ENCODE peak calls at places on chromosomes 2 and 18, in ten cellular contexts. F is adrenal gland, X is GM23338, G is hepatocyte, Z is kidney, T is mammary epithelial cell, P is endothelial cell of umbilical vein, L is lower lobe of right lung, H is AG04450, V is RWPE2. O is an unnamed sample.

GRCh38 chr2:138780451-138780880 is 276 bp upstream of the NXPH2 start:
- DNase-seq in F (no peak), X (peak; percentile 58), G (peak; percentile 18), Z (peak; percentile 63), T (peak; percentile 10), P (no peak), L (no peak), H (no peak), V (no peak), O (no peak)

GRCh38 chr18:76363451-76364120 is 131.5 kb downstream of the ZNF516 start:
- DNase-seq in F (peak; percentile 39), X (no peak), G (no peak), Z (no peak), T (no peak), P (peak; percentile 5), L (no peak), H (peak; percentile 58), V (no peak), O (peak; percentile 29)

GRCh38 chr2:238220892-238221521 is 17.5 kb upstream of the ILKAP start:
- DNase-seq in F (no peak), X (no peak), G (no peak), Z (no peak), T (peak; percentile 32), P (no peak), L (no peak), H (no peak), V (no peak), O (no peak)

GRCh38 chr2:126837926-126838717 is 60.6 kb upstream of the TEX51 start:
- DNase-seq in F (no peak), X (no peak), G (no peak), Z (no peak), T (no peak), P (no peak), L (no peak), H (no peak), V (no peak), O (no peak)

GRCh38 chr2:36792947-36793346 is 96.4 kb downstream of the VIT start:
- DNase-seq in F (no peak), X (no peak), G (no peak), Z (no peak), T (no peak), P (no peak), L (no peak), H (no peak), V (no peak), O (no peak)

GRCh38 chr2:111117666-111118454 is 2.9 kb upstream of the BCL2L11 start:
- DNase-seq in F (peak; percentile 61), X (peak; percentile 47), G (peak; percentile 60), Z (peak; percentile 77), T (peak; percentile 29), P (peak; percentile 66), L (peak; percentile 51), H (peak; percentile 23), V (no peak), O (peak; percentile 68)

GRCh38 chr2:54626884-54627283 is 96.6 kb upstream of the EML6 start:
- DNase-seq in F (no peak), X (no peak), G (no peak), Z (no peak), T (no peak), P (no peak), L (no peak), H (no peak), V (no peak), O (no peak)

GRCh38 chr2:176269319-176270099 is at the start of gene MTX2:
- DNase-seq in F (peak; percentile 81), X (peak; percentile 92), G (peak; percentile 90), Z (peak; percentile 90), T (peak; percentile 74), P (peak; percentile 78), L (peak; percentile 85), H (peak; percentile 18), V (peak; percentile 66), O (peak; percentile 36)

GRCh38 chr2:134361648-134362047 is 107.8 kb downstream of the MGAT5 start:
- DNase-seq in F (no peak), X (no peak), G (no peak), Z (no peak), T (no peak), P (no peak), L (no peak), H (no peak), V (no peak), O (no peak)

GRCh38 chr2:191486584-191487320 is 191.2 kb upstream of the NABP1 start:
- DNase-seq in F (no peak), X (no peak), G (peak; percentile 71), Z (no peak), T (peak; percentile 98), P (no peak), L (no peak), H (peak; percentile 91), V (peak; percentile 80), O (peak; percentile 94)

GRCh38 chr2:112242384-112242783 is 12.5 kb downstream of the ZC3H8 start:
- DNase-seq in F (no peak), X (no peak), G (no peak), Z (no peak), T (no peak), P (no peak), L (no peak), H (no peak), V (no peak), O (no peak)

GRCh38 chr2:46814562-46814961 is 101.0 kb downstream of the MCFD2 start:
- DNase-seq in F (no peak), X (no peak), G (no peak), Z (no peak), T (no peak), P (no peak), L (no peak), H (no peak), V (no peak), O (no peak)

DNA sequence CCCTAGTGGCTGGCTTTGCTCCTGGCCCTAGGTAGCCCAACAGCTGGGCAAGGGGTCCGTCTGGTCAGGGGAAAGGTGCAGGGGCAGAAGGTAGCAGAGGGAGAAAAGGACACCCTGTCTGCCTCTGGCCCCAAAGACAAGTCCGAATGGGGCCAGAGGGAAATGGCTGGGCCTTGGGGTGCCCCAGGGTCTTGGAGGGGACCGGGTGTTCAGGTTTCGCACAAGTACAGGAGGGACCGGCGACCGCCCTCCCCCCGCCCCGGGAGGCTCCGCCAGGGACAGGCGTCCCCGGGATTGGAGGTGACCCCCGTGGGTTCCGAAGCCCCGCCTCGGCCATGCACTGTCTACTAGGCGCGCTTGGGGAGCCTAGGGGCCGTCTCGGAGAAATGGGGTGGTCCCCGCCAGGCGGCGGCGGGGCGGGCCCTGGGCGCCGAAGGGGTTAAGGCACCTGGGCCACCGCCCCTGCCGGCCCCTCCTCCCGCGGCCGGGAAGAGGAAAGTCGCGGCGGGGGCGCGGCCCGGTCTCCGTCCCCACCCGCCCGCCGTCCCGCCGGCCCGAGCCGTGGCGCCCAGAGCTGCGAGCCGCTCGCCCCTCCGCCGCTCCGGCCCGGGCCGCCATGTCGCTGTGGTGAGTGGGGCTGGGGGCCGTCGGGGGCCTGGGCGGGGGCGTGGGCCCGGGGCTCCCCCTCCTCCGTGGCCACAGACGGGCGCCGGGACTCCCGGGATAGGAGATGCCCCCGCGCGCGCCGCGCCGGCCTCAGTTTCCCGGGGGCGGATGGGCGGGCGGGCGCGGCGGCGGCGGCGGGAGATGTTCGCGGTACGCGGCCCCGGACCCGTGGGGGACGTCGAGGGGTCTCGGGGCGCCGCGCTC is at the start of gene B3GNT7:
- DNase-seq in F (no peak), X (peak; percentile 77), G (peak; percentile 55), Z (peak; percentile 78), T (no peak), P (no peak), L (peak; percentile 63), H (no peak), V (no peak), O (no peak)
- H3K4me3 ChIP-seq in F (no peak within 1 kb of the TSS), X (peak within 1 kb of the TSS; percentile 73), G (peak within 1 kb of the TSS; percentile 64), Z (no peak within 1 kb of the TSS), T (peak within 1 kb of the TSS; percentile 26), P (peak within 1 kb of the TSS; percentile 10), L (peak within 1 kb of the TSS; percentile 66), H (peak within 1 kb of the TSS; percentile 17), V (peak within 1 kb of the TSS; percentile 33), O (peak within 1 kb of the TSS; percentile 20)

DNA sequence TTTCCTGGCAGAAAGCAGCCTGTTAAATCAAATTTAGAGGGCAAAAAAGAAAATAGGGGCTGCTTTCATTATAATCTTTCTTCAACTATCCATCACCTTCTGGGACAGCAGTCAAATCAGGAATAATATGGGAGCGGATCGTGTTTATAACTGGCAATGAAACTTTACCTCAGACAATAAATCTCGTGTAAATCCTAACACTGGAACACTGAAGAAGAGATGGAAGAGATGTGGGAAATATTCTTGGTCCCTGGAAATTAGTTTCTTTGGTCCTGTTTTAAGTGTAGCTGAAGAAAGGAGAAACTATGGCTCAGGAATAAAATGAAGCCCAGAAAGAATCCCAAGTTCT is 77.6 kb upstream of the SERTAD2 start:
- DNase-seq in F (no peak), X (no peak), G (no peak), Z (no peak), T (no peak), P (no peak), L (no peak), H (no peak), V (no peak), O (no peak)
- TF ChIP-seq CTCF in F (no peak), X (no peak), G (no peak), Z (no peak), T (no peak), P (no peak), L (no peak), H (no peak), V (no peak), O (no peak)

GRCh38 chr2:207312006-207312356 is 146.2 kb upstream of the KLF7 start:
- DNase-seq in F (no peak), X (no peak), G (no peak), Z (no peak), T (no peak), P (no peak), L (no peak), H (no peak), V (no peak), O (no peak)
- H3K27ac ChIP-seq in F (no peak overlapping the region), X (no peak overlapping the region), G (peak overlapping the region; percentile 38), Z (no peak overlapping the region), T (peak overlapping the region; percentile 46), P (no peak overlapping the region), L (peak overlapping the region; percentile 28), H (peak overlapping the region; percentile 78), V (peak overlapping the region; percentile 34), O (peak overlapping the region; percentile 89)

GRCh38 chr2:64861338-64862000 is 127.7 kb upstream of the SLC1A4 start:
- DNase-seq in F (no peak), X (no peak), G (no peak), Z (no peak), T (no peak), P (no peak), L (no peak), H (no peak), V (no peak), O (no peak)

GRCh38 chr2:64862001-64862397 is 127.2 kb upstream of the SLC1A4 start:
- DNase-seq in F (no peak), X (no peak), G (no peak), Z (no peak), T (no peak), P (no peak), L (no peak), H (no peak), V (no peak), O (no peak)

GRCh38 chr2:64860321-64860751 is 128.9 kb upstream of the SLC1A4 start:
- DNase-seq in F (no peak), X (no peak), G (no peak), Z (no peak), T (no peak), P (no peak), L (no peak), H (no peak), V (no peak), O (no peak)

GRCh38 chr2:64859208-64860161 is 129.7 kb upstream of the SLC1A4 start:
- DNase-seq in F (peak; percentile 97), X (peak; percentile 81), G (peak; percentile 88), Z (peak; percentile 95), T (peak; percentile 79), P (peak; percentile 76), L (peak; percentile 94), H (peak; percentile 78), V (no peak), O (peak; percentile 72)

GRCh38 chr2:64860936-64861335 is 128.3 kb upstream of the SLC1A4 start:
- DNase-seq in F (no peak), X (no peak), G (no peak), Z (no peak), T (no peak), P (no peak), L (no peak), H (no peak), V (no peak), O (no peak)
- H3K4me3 ChIP-seq in F (no peak overlapping the region), X (no peak overlapping the region), G (no peak overlapping the region), Z (no peak overlapping the region), T (no peak overlapping the region), P (no peak overlapping the region), L (no peak overlapping the region), H (no peak overlapping the region), V (no peak overlapping the region), O (no peak overlapping the region)